ENCODE peak calls at places on chromosomes 16 and 17, in seven cellular contexts. P is CD8-positive, alpha-beta T cell; E is neuronal stem cell; I is effector memory CD4-positive, alpha-beta T cell; L is cardiac muscle cell; J is uterus; Z is body of pancreas. B is an unnamed sample.

GRCh38 chr17:63940584-63940983 is 8.5 kb upstream of the CD79B start:
- DNase-seq in P (no peak), E (no peak), I (no peak), L (no peak), J (no peak), Z (no peak), B (no peak)

GRCh38 chr17:50093807-50094206 is 1.3 kb upstream of the PDK2 start:
- DNase-seq in P (no peak), E (no peak), I (no peak), L (no peak), J (no peak), Z (no peak), B (no peak)

GRCh38 chr17:70190959-70191805 is 21.9 kb downstream of the KCNJ2 start:
- DNase-seq in P (no peak), E (no peak), I (no peak), L (no peak), J (no peak), Z (no peak), B (no peak)

GRCh38 chr16:70789231-70789926 is 11.6 kb downstream of the VAC14 start:
- DNase-seq in P (no peak), E (no peak), I (no peak), L (peak; percentile 61), J (peak; percentile 88), Z (peak; percentile 40), B (no peak)

GRCh38 chr17:73851921-73852320 is 207.7 kb upstream of the SDK2 start:
- DNase-seq in P (no peak), E (no peak), I (no peak), L (no peak), J (no peak), Z (no peak), B (no peak)

GRCh38 chr16:12749076-12749475 is 54.6 kb downstream of the CPPED1 start:
- DNase-seq in P (no peak), E (no peak), I (no peak), L (no peak), J (no peak), Z (no peak), B (no peak)

GRCh38 chr16:89023151-89023551 is 46.1 kb upstream of the CBFA2T3 start:
- DNase-seq in P (no peak), E (no peak), I (no peak), L (no peak), J (no peak), Z (no peak), B (no peak)

GRCh38 chr16:77213542-77214108 is 14.4 kb downstream of the SYCE1L start:
- DNase-seq in P (no peak), E (no peak), I (no peak), L (peak; percentile 85), J (no peak), Z (peak; percentile 20), B (no peak)

GRCh38 chr17:67150826-67151225 is 94.2 kb downstream of the HELZ start:
- DNase-seq in P (no peak), E (no peak), I (no peak), L (no peak), J (no peak), Z (no peak), B (no peak)

GRCh38 chr17:9470171-9470570 is 105.4 kb downstream of the STX8 start:
- DNase-seq in P (no peak), E (no peak), I (no peak), L (peak; percentile 61), J (no peak), Z (no peak), B (no peak)

GRCh38 chr16:4984174-4985000 is 26.3 kb downstream of the SEC14L5 start:
- DNase-seq in P (no peak), E (no peak), I (no peak), L (no peak), J (no peak), Z (no peak), B (no peak)

GRCh38 chr16:84091460-84091859 is 25.3 kb downstream of the MBTPS1 start:
- DNase-seq in P (no peak), E (no peak), I (no peak), L (no peak), J (no peak), Z (no peak), B (no peak)

GRCh38 chr16:74468807-74469511 is 47.7 kb upstream of the CLEC18B start:
- DNase-seq in P (no peak), E (no peak), I (no peak), L (no peak), J (no peak), Z (no peak), B (no peak)
- H3K36me3 ChIP-seq in P (peaks cover 80% of the 10 kb centered on the region), E (peaks cover 46% of the 10 kb centered on the region), I (peaks cover 90% of the 10 kb centered on the region), L (peaks cover 55% of the 10 kb centered on the region), J (no peaks in the 10 kb centered on the region), Z (peaks cover 30% of the 10 kb centered on the region), B (peaks cover 5% of the 10 kb centered on the region)

GRCh38 chr16:1698680-1699079 is 7.3 kb upstream of the MAPK8IP3 start:
- DNase-seq in P (no peak), E (no peak), I (no peak), L (no peak), J (no peak), Z (no peak), B (no peak)

GRCh38 chr16:1696863-1697262 is 9.1 kb upstream of the MAPK8IP3 start:
- DNase-seq in P (no peak), E (no peak), I (no peak), L (no peak), J (no peak), Z (no peak), B (no peak)

GRCh38 chr16:1705688-1706385 is at the start of gene MAPK8IP3:
- DNase-seq in P (peak; percentile 95), E (peak; percentile 97), I (peak; percentile 90), L (peak; percentile 91), J (peak; percentile 95), Z (peak; percentile 90), B (peak; percentile 93)

GRCh38 chr16:1701216-1701878 is 4.6 kb upstream of the MAPK8IP3 start:
- DNase-seq in P (no peak), E (no peak), I (no peak), L (no peak), J (no peak), Z (no peak), B (no peak)

DNA sequence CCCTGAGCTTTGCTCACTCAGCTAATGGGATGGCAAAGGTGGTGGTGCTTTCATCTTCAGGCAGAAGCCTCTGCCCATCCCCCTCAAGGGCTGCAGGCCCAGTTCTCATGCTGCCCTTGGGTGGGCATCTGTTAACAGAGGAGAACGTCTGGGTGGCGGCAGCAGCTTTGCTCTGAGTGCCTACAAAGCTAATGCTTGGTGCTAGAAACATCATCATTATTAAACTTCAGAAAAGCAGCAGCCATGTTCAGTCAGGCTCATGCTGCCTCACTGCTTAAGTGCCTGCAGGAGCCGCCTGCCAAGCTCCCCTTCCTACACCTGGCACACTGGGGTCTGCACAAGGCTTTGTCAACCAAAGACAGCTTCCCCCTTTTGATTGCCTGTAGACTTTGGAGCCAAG is 5.7 kb upstream of the MAPK8IP3 start:
- DNase-seq in P (no peak), E (no peak), I (no peak), L (no peak), J (no peak), Z (no peak), B (no peak)
- H3K36me3 ChIP-seq in P (peaks cover 16% of the 10 kb centered on the region), E (peaks cover 43% of the 10 kb centered on the region), I (peaks cover 41% of the 10 kb centered on the region), L (peaks cover 30% of the 10 kb centered on the region), J (no peaks in the 10 kb centered on the region), Z (peaks cover 13% of the 10 kb centered on the region), B (no peaks in the 10 kb centered on the region)

GRCh38 chr16:641326-642188 is at the start of gene MCRIP2:
- DNase-seq in P (no peak), E (peak; percentile 79), I (peak; percentile 32), L (peak; percentile 84), J (peak; percentile 86), Z (peak; percentile 92), B (peak; percentile 93)

GRCh38 chr16:640614-641013 is 1.0 kb upstream of the MCRIP2 start:
- DNase-seq in P (no peak), E (no peak), I (no peak), L (no peak), J (no peak), Z (no peak), B (no peak)

GRCh38 chr16:644556-644955 is 2.9 kb downstream of the MCRIP2 start:
- DNase-seq in P (no peak), E (no peak), I (no peak), L (no peak), J (no peak), Z (no peak), B (no peak)

GRCh38 chr16:643050-643368 is 1.4 kb downstream of the MCRIP2 start:
- DNase-seq in P (no peak), E (no peak), I (no peak), L (no peak), J (no peak), Z (no peak), B (no peak)

DNA sequence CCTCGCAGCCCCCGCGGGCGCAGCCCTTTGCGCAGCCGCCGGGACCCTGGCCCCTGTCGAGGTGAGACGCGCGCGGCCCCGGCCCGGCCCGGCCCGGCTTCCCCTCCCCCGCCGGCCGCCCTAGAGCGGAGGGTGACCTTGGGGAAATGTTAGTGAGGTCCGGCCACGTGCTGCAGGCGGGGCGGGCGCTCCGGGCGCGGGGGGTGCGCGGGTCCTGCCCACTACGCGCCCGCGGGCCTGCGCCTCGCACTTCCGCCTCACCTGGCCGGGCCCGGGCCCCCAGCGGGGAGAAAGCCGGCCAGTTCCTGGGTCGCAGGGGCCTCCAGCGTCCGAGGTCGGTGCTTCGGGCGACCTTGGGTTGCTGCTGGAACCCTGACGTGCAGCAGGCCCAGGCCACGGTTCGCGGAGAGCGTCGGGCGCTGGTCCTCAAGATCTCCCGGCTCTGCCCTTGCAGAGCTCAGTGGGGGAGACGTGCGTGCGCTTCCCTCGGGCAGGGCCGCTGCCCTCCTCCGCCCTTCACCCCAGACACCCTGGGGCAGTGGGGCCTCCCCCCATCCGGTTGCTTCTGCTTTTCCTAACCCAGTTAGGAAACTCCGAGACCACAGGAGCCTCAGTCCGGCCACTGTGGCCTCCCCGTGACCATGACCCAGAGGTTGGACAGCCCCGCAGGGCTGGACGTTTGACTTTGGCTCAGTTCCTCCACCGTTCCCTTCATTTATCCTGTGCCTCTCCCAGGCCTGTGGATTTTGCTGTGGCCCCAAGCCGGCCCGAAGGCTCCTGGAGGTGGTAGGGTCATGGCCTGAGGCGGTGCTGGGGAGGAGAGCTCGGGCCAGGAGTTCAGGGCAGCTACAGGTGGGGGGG is 791 bp downstream of the MCRIP2 start:
- DNase-seq in P (no peak), E (no peak), I (no peak), L (peak; percentile 36), J (no peak), Z (peak; percentile 87), B (peak; percentile 89)
- H3K36me3 ChIP-seq in P (no peaks in the 10 kb centered on the region), E (no peaks in the 10 kb centered on the region), I (no peaks in the 10 kb centered on the region), L (no peaks in the 10 kb centered on the region), J (no peaks in the 10 kb centered on the region), Z (no peaks in the 10 kb centered on the region), B (peaks cover 3% of the 10 kb centered on the region)

DNA sequence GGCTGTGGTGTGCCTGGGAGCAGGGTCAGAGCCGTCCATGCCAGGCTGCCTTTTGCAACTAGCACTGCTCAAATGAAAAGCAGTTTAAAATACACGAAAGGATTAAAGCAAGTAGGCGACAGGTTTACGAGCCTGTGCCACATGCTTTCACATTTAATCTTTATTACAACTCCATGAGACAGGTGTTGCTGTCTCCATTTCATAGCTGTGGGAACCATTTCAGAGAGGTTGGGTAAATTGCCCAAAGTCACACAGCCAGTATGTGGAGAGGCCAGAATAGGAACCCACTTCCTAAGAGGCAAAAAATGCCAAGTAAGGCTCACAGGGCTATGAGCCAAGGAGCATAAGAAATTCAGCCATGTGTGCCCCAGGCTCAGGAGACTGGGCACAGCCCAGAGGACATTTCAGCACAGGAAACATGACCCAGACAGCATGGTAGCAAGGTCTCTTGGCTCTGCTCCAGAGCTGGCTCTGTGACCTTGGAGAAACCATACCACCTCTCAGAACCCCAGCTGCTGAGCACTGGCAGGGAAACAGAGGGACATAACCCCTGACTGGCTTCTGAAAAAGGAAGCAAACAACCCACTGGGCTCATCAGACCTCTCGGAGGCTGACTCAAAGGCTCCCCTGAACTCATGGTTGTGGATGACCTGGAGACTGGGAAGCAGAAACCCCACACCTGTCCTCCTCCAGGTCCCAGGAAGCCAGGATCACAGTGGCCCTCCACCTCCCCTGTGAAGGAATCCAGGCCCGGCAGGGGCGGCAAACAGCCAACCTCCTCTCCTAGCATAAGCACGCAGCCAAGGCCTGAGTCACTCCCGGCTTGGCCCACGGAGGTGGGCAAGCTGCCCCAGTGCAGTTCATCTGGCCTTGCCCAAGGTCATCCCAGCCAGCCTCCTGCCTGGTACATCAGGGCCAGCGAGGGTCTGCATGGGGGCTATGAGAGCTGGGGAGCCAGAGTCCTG is 40.3 kb upstream of the MRPS23 start:
- DNase-seq in P (no peak), E (no peak), I (no peak), L (peak; percentile 88), J (peak; percentile 84), Z (peak; percentile 98), B (no peak)
- H3K36me3 ChIP-seq in P (no peaks in the 10 kb centered on the region), E (no peaks in the 10 kb centered on the region), I (no peaks in the 10 kb centered on the region), L (no peaks in the 10 kb centered on the region), J (no peaks in the 10 kb centered on the region), Z (no peaks in the 10 kb centered on the region), B (no peaks in the 10 kb centered on the region)

B was measured in mucosa of descending colon.